ENCODE peak calls at places on chromosomes 6 and 20, in five cellular contexts. One of them, this sample, is unnamed.

GRCh38 chr20:35823937-35824336 is 52.1 kb downstream of the PHF20 start:
- DNase-seq in ACHN: peak; percentile 68
- DNase-seq in upper lobe of right lung: no peak
- DNase-seq in HuH-7.5: no peak
- DNase-seq in gastrocnemius medialis: no peak
- DNase-seq in this sample: no peak

GRCh38 chr6:34791164-34791841 is 580 bp upstream of the BLTP3A start:
- DNase-seq in ACHN: peak; percentile 39
- DNase-seq in HuH-7.5: peak; percentile 62
- DNase-seq in gastrocnemius medialis: peak; percentile 23
- DNase-seq in upper lobe of right lung: peak; percentile 78
- DNase-seq in this sample: peak; percentile 52

GRCh38 chr6:48834706-48835105 is 628.3 kb downstream of the MMUT start:
- DNase-seq in gastrocnemius medialis: no peak
- DNase-seq in HuH-7.5: no peak
- DNase-seq in ACHN: no peak
- DNase-seq in upper lobe of right lung: no peak
- DNase-seq in this sample: no peak

GRCh38 chr6:56424542-56425083 is 177.2 kb upstream of the COL21A1 start:
- DNase-seq in HuH-7.5: no peak
- DNase-seq in upper lobe of right lung: no peak
- DNase-seq in gastrocnemius medialis: no peak
- DNase-seq in ACHN: no peak
- DNase-seq in this sample: no peak

GRCh38 chr20:49344975-49345374 is 67.1 kb upstream of the ZNFX1 start:
- DNase-seq in gastrocnemius medialis: peak; percentile 53
- DNase-seq in ACHN: peak; percentile 90
- DNase-seq in upper lobe of right lung: no peak
- DNase-seq in HuH-7.5: no peak
- DNase-seq in this sample: peak; percentile 8

GRCh38 chr6:4370066-4370465 is 234.7 kb upstream of the ECI2 start:
- DNase-seq in upper lobe of right lung: no peak
- DNase-seq in gastrocnemius medialis: no peak
- DNase-seq in HuH-7.5: no peak
- DNase-seq in ACHN: peak; percentile 86
- DNase-seq in this sample: peak; percentile 25

GRCh38 chr6:16494781-16495180 is 256.4 kb downstream of the GMPR start:
- DNase-seq in upper lobe of right lung: no peak
- DNase-seq in ACHN: no peak
- DNase-seq in gastrocnemius medialis: no peak
- DNase-seq in HuH-7.5: no peak
- DNase-seq in this sample: no peak

GRCh38 chr6:166612471-166612881 is 14.6 kb downstream of the RPS6KA2 start:
- DNase-seq in ACHN: no peak
- DNase-seq in HuH-7.5: no peak
- DNase-seq in upper lobe of right lung: no peak
- DNase-seq in gastrocnemius medialis: peak; percentile 67
- DNase-seq in this sample: no peak

GRCh38 chr20:1636621-1637020 is 16.8 kb upstream of the SIRPB1 start:
- DNase-seq in HuH-7.5: no peak
- DNase-seq in ACHN: peak; percentile 50
- DNase-seq in gastrocnemius medialis: no peak
- DNase-seq in upper lobe of right lung: no peak
- DNase-seq in this sample: no peak

GRCh38 chr6:153485072-153485471 is 354.0 kb upstream of the RGS17 start:
- DNase-seq in ACHN: no peak
- DNase-seq in HuH-7.5: no peak
- DNase-seq in gastrocnemius medialis: no peak
- DNase-seq in upper lobe of right lung: no peak
- DNase-seq in this sample: no peak

GRCh38 chr6:139490482-139490881 is 116.0 kb upstream of the CITED2 start:
- DNase-seq in gastrocnemius medialis: no peak
- DNase-seq in ACHN: no peak
- DNase-seq in upper lobe of right lung: no peak
- DNase-seq in HuH-7.5: no peak
- DNase-seq in this sample: no peak

GRCh38 chr20:48709744-48710143 is 118.1 kb downstream of the PREX1 start:
- DNase-seq in HuH-7.5: no peak
- DNase-seq in upper lobe of right lung: no peak
- DNase-seq in gastrocnemius medialis: no peak
- DNase-seq in ACHN: no peak
- DNase-seq in this sample: no peak

GRCh38 chr20:51697119-51697826 is 70.9 kb downstream of the ATP9A start:
- DNase-seq in upper lobe of right lung: no peak
- DNase-seq in ACHN: no peak
- DNase-seq in gastrocnemius medialis: no peak
- DNase-seq in HuH-7.5: no peak
- DNase-seq in this sample: no peak

GRCh38 chr6:105769987-105770386 is 316.1 kb upstream of the PRDM1 start:
- DNase-seq in ACHN: no peak
- DNase-seq in gastrocnemius medialis: no peak
- DNase-seq in upper lobe of right lung: no peak
- DNase-seq in HuH-7.5: no peak
- DNase-seq in this sample: peak; percentile 54

GRCh38 chr20:32485770-32486248 is 99.3 kb downstream of the NOL4L start:
- DNase-seq in ACHN: no peak
- DNase-seq in gastrocnemius medialis: no peak
- DNase-seq in HuH-7.5: no peak
- DNase-seq in upper lobe of right lung: no peak
- DNase-seq in this sample: no peak

GRCh38 chr6:2931055-2931454 is 27.9 kb upstream of the SERPINB9 start:
- DNase-seq in HuH-7.5: no peak
- DNase-seq in ACHN: no peak
- DNase-seq in upper lobe of right lung: no peak
- DNase-seq in gastrocnemius medialis: no peak
- DNase-seq in this sample: no peak

GRCh38 chr6:15842718-15843117 is 179.9 kb upstream of the DTNBP1 start:
- DNase-seq in upper lobe of right lung: no peak
- DNase-seq in ACHN: no peak
- DNase-seq in gastrocnemius medialis: no peak
- DNase-seq in HuH-7.5: no peak
- DNase-seq in this sample: no peak

GRCh38 chr6:169854083-169854725 is 102.8 kb downstream of the ERMARD start:
- DNase-seq in gastrocnemius medialis: no peak
- DNase-seq in HuH-7.5: no peak
- DNase-seq in upper lobe of right lung: peak; percentile 55
- DNase-seq in ACHN: no peak
- DNase-seq in this sample: no peak

GRCh38 chr20:16953858-16954257 is 205.7 kb downstream of the OTOR start:
- DNase-seq in gastrocnemius medialis: no peak
- DNase-seq in upper lobe of right lung: no peak
- DNase-seq in HuH-7.5: no peak
- DNase-seq in ACHN: no peak
- DNase-seq in this sample: no peak

GRCh38 chr20:60694763-60695162 is 557.3 kb upstream of the CDH4 start:
- DNase-seq in gastrocnemius medialis: no peak
- DNase-seq in HuH-7.5: no peak
- DNase-seq in ACHN: no peak
- DNase-seq in upper lobe of right lung: no peak
- DNase-seq in this sample: no peak

GRCh38 chr6:142790257-142790656 is 154.7 kb downstream of the HIVEP2 start:
- DNase-seq in gastrocnemius medialis: no peak
- DNase-seq in upper lobe of right lung: no peak
- DNase-seq in ACHN: no peak
- DNase-seq in HuH-7.5: no peak
- DNase-seq in this sample: no peak

GRCh38 chr20:51365670-51366069 is 176.8 kb downstream of the NFATC2 start:
- DNase-seq in HuH-7.5: no peak
- DNase-seq in upper lobe of right lung: no peak
- DNase-seq in gastrocnemius medialis: no peak
- DNase-seq in ACHN: peak; percentile 83
- DNase-seq in this sample: no peak

GRCh38 chr20:13158339-13158738 is 62.7 kb upstream of the ISM1 start:
- DNase-seq in upper lobe of right lung: no peak
- DNase-seq in gastrocnemius medialis: no peak
- DNase-seq in HuH-7.5: no peak
- DNase-seq in ACHN: no peak
- DNase-seq in this sample: no peak

GRCh38 chr6:132369526-132369925 is 31.7 kb downstream of the MOXD1 start:
- DNase-seq in ACHN: no peak
- DNase-seq in HuH-7.5: no peak
- DNase-seq in upper lobe of right lung: no peak
- DNase-seq in gastrocnemius medialis: no peak
- DNase-seq in this sample: no peak

GRCh38 chr6:36914227-36914794 is 28.6 kb downstream of the C6orf89 start:
- DNase-seq in HuH-7.5: peak; percentile 46
- DNase-seq in upper lobe of right lung: no peak
- DNase-seq in ACHN: peak; percentile 80
- DNase-seq in gastrocnemius medialis: peak; percentile 32
- DNase-seq in this sample: peak; percentile 78

GRCh38 chr6:150734235-150734634 is 131.3 kb upstream of the MTHFD1L start:
- DNase-seq in upper lobe of right lung: no peak
- DNase-seq in HuH-7.5: no peak
- DNase-seq in ACHN: no peak
- DNase-seq in gastrocnemius medialis: no peak
- DNase-seq in this sample: no peak

GRCh38 chr6:32752580-32752979 is 10.8 kb downstream of the HLA-DQB2 start:
- DNase-seq in upper lobe of right lung: no peak
- DNase-seq in gastrocnemius medialis: no peak
- DNase-seq in HuH-7.5: no peak
- DNase-seq in ACHN: no peak
- DNase-seq in this sample: peak; percentile 36

GRCh38 chr20:32316667-32317066 is 39.2 kb downstream of the KIF3B start:
- DNase-seq in ACHN: no peak
- DNase-seq in gastrocnemius medialis: no peak
- DNase-seq in HuH-7.5: no peak
- DNase-seq in upper lobe of right lung: no peak
- DNase-seq in this sample: no peak

GRCh38 chr6:119079288-119079809 is 885 bp upstream of the FAM184A start:
- DNase-seq in HuH-7.5: no peak
- DNase-seq in ACHN: peak; percentile 15
- DNase-seq in gastrocnemius medialis: no peak
- DNase-seq in upper lobe of right lung: no peak
- DNase-seq in this sample: peak; percentile 27

GRCh38 chr6:84763397-84764331 is 734 bp downstream of the TBX18 start:
- DNase-seq in upper lobe of right lung: no peak
- DNase-seq in gastrocnemius medialis: no peak
- DNase-seq in ACHN: peak; percentile 89
- DNase-seq in HuH-7.5: no peak
- DNase-seq in this sample: peak; percentile 32

GRCh38 chr20:22462975-22463914 is 121.1 kb downstream of the FOXA2 start:
- DNase-seq in HuH-7.5: no peak
- DNase-seq in ACHN: no peak
- DNase-seq in upper lobe of right lung: no peak
- DNase-seq in gastrocnemius medialis: no peak
- DNase-seq in this sample: no peak

GRCh38 chr20:9514461-9515210 is at the start of gene LAMP5:
- DNase-seq in gastrocnemius medialis: no peak
- DNase-seq in upper lobe of right lung: no peak
- DNase-seq in HuH-7.5: peak; percentile 65
- DNase-seq in ACHN: peak; percentile 12
- DNase-seq in this sample: no peak

GRCh38 chr6:71383891-71384489 is 95.4 kb downstream of the OGFRL1 start:
- DNase-seq in gastrocnemius medialis: no peak
- DNase-seq in ACHN: peak; percentile 64
- DNase-seq in HuH-7.5: no peak
- DNase-seq in upper lobe of right lung: no peak
- DNase-seq in this sample: peak; percentile 52

GRCh38 chr20:26135325-26136110 is 438.9 kb upstream of the ZNF337 start:
- DNase-seq in gastrocnemius medialis: no peak
- DNase-seq in HuH-7.5: no peak
- DNase-seq in upper lobe of right lung: no peak
- DNase-seq in ACHN: no peak
- DNase-seq in this sample: no peak

GRCh38 chr6:141203902-141204575 is 928.7 kb upstream of the GJE1 start:
- DNase-seq in HuH-7.5: no peak
- DNase-seq in ACHN: no peak
- DNase-seq in upper lobe of right lung: no peak
- DNase-seq in gastrocnemius medialis: no peak
- DNase-seq in this sample: no peak

GRCh38 chr20:63056236-63057132 is 49.7 kb upstream of the BHLHE23 start:
- DNase-seq in HuH-7.5: peak; percentile 79
- DNase-seq in upper lobe of right lung: peak; percentile 63
- DNase-seq in gastrocnemius medialis: no peak
- DNase-seq in ACHN: no peak
- DNase-seq in this sample: no peak

GRCh38 chr20:45765307-45765910 is 26.3 kb downstream of the WFDC3 start:
- DNase-seq in ACHN: no peak
- DNase-seq in HuH-7.5: no peak
- DNase-seq in gastrocnemius medialis: no peak
- DNase-seq in upper lobe of right lung: no peak
- DNase-seq in this sample: no peak

This sample was measured in LoVo.